ENCODE peak calls at places on chromosomes 13 and 19, in ten cellular contexts. F is fibroblast of lung, M is tibial artery, D is breast epithelium, X is adrenal gland, P is PC-9, G is ovary, T is body of pancreas, Q is AG04450, O is left ventricle myocardium inferior. V is an unnamed sample.

GRCh38 chr13:34867590-34867989 is 74.5 kb upstream of the NBEA start:
- DNase-seq in G (no peak), D (no peak), F (peak; percentile 15), Q (no peak), O (no peak), P (no peak), T (no peak), M (no peak), X (no peak), V (no peak)

GRCh38 chr13:97266328-97266727 is 44.2 kb downstream of the MBNL2 start:
- DNase-seq in T (no peak), M (no peak), D (no peak), Q (no peak), P (no peak), O (no peak), F (no peak), G (no peak), X (no peak), V (no peak)

GRCh38 chr19:3142292-3142670 is 6.4 kb downstream of the GNA15 start:
- DNase-seq in Q (peak; percentile 42), X (peak; percentile 82), G (no peak), T (peak; percentile 35), P (no peak), O (no peak), D (no peak), M (peak; percentile 44), F (peak; percentile 77), V (no peak)

GRCh38 chr19:7391218-7391670 is 42.5 kb downstream of the ARHGEF18 start:
- DNase-seq in F (peak; percentile 38), X (no peak), Q (no peak), O (no peak), P (peak; percentile 74), M (no peak), D (no peak), T (no peak), G (no peak), V (no peak)

GRCh38 chr13:32947886-32948285 is 68.3 kb upstream of the KL start:
- DNase-seq in P (no peak), Q (no peak), D (no peak), M (no peak), G (no peak), F (no peak), O (no peak), T (peak; percentile 32), X (no peak), V (peak; percentile 57)

GRCh38 chr13:51697855-51698254 is 106.1 kb downstream of the DHRS12 start:
- DNase-seq in F (peak; percentile 51), M (no peak), O (no peak), P (no peak), Q (no peak), X (no peak), T (no peak), D (no peak), G (no peak), V (no peak)

GRCh38 chr19:33806434-33806881 is 9.8 kb downstream of the KCTD15 start:
- DNase-seq in O (no peak), F (no peak), T (no peak), D (no peak), X (no peak), G (no peak), Q (no peak), P (no peak), M (no peak), V (no peak)

GRCh38 chr13:30923423-30923822 is 9.0 kb upstream of the TEX26 start:
- DNase-seq in Q (no peak), G (no peak), F (no peak), P (no peak), X (no peak), T (no peak), D (no peak), M (no peak), O (no peak), V (no peak)

GRCh38 chr19:377801-378581 is 31.0 kb downstream of the C2CD4C start:
- DNase-seq in T (no peak), P (no peak), M (no peak), F (no peak), G (no peak), O (no peak), D (no peak), X (no peak), Q (no peak), V (no peak)

GRCh38 chr13:112112534-112113276 is 45.8 kb downstream of the SOX1 start:
- DNase-seq in X (no peak), T (no peak), G (no peak), M (no peak), D (no peak), P (no peak), O (no peak), F (no peak), Q (no peak), V (no peak)

GRCh38 chr13:34719060-34719875 is 222.8 kb upstream of the NBEA start:
- DNase-seq in D (no peak), M (no peak), P (no peak), Q (no peak), G (no peak), F (no peak), X (no peak), O (no peak), T (no peak), V (no peak)

GRCh38 chr13:95564091-95564490 is 11.6 kb downstream of the CLDN10 start:
- DNase-seq in M (no peak), F (peak; percentile 17), Q (no peak), O (no peak), P (no peak), G (no peak), T (no peak), D (no peak), X (no peak), V (no peak)

DNA sequence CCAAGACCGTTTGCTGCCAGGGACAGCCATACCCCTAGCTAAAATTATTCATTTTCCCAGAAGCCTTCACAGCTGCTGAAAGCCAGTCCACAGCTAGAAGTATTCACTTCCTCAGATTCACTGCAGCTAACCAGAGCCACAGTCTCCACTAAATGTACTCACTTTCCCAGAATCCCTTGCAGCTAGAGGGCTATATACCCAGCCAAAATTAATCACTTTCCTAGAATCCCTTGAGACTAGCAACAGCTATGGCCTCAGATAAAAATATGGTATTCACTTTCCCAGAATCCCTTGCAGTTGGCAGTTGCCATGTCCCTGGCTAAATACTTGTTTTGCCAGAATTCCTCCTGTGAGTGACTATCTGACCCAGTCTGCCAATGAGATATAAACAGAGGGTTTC is 13.8 kb upstream of the MEIS3 start:
- DNase-seq in G (no peak), D (no peak), O (no peak), Q (no peak), P (no peak), X (no peak), F (no peak), T (no peak), M (no peak), V (no peak)
- H3K27me3 ChIP-seq in G (no peaks in the 10 kb centered on the region), D (peaks cover 3% of the 10 kb centered on the region), O (peaks cover 98% of the 10 kb centered on the region), Q (peaks cover 4% of the 10 kb centered on the region), P (peaks cover 14% of the 10 kb centered on the region), X (peaks cover 52% of the 10 kb centered on the region), F (peaks cover 2% of the 10 kb centered on the region), T (peaks cover 10% of the 10 kb centered on the region), M (no peaks in the 10 kb centered on the region), V (no peaks in the 10 kb centered on the region)

DNA sequence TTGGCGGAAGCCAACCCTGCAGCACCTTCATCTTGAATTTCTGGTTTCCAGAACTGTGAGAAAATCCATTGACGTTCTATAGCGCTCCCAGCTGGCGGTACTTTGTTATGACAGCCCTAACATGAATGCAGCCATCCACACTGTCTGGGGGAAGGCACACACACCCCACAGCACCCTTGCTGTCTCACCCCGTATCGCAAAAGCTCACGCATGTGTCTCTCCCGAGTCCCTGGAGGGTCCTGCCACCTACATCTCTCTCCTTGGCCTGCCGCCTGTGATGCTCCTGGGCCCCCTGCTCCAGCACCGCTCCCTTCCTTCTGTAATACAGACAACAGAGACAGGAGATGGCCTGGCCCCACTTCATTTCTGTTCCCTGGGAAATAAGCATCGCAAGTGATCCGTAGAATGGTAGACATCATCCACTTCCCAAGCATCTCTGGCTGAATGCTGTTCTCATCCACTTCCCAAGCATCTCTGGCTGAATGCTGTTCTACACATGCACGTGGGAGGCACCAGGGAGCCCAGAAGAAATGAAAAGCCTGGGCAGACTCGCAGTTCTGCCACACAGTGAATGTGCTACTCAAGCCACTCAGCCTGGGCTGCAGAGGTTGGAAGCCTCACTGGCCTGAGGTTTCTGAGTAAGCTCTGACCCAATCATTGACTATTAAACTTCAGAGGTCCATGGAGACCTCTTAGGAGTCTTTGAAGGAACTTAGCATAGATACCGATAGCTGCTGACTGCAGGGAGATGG is 29.6 kb downstream of the EPN1 start:
- DNase-seq in P (no peak), X (no peak), F (no peak), D (no peak), O (no peak), G (no peak), T (no peak), Q (no peak), M (no peak), V (no peak)
- TF ChIP-seq CTCF in P (no peak), X (peak; percentile 17), F (no peak), D (no peak), O (no peak), G (no peak), T (peak; percentile 5), Q (no peak), M (no peak), V (peak; percentile 21)

GRCh38 chr19:45135176-45135575 is 25.6 kb downstream of the NKPD1 start:
- DNase-seq in P (no peak), Q (no peak), T (no peak), X (no peak), O (no peak), D (no peak), G (no peak), F (no peak), M (no peak), V (no peak)

GRCh38 chr19:45130888-45131615 is 29.7 kb downstream of the NKPD1 start:
- DNase-seq in T (no peak), M (no peak), F (no peak), X (peak; percentile 68), D (no peak), P (peak; percentile 64), Q (no peak), G (no peak), O (no peak), V (peak; percentile 67)

GRCh38 chr19:45130236-45130635 is 30.5 kb downstream of the NKPD1 start:
- DNase-seq in T (no peak), G (no peak), O (no peak), D (no peak), P (no peak), F (no peak), Q (no peak), M (no peak), X (no peak), V (no peak)

GRCh38 chr19:45136507-45137178 is 24.1 kb downstream of the NKPD1 start:
- DNase-seq in T (no peak), F (no peak), M (no peak), X (no peak), D (no peak), O (no peak), G (no peak), Q (no peak), P (no peak), V (peak; percentile 8)

GRCh38 chr19:45133661-45134060 is 27.1 kb downstream of the NKPD1 start:
- DNase-seq in F (no peak), D (no peak), Q (no peak), M (no peak), P (no peak), G (no peak), T (no peak), X (no peak), O (no peak), V (no peak)
- H3K9me3 ChIP-seq in F (no peaks in the 10 kb centered on the region), D (no peaks in the 10 kb centered on the region), Q (no peaks in the 10 kb centered on the region), M (no peaks in the 10 kb centered on the region), P (no peaks in the 10 kb centered on the region), G (no peaks in the 10 kb centered on the region), T (no peaks in the 10 kb centered on the region), X (no peaks in the 10 kb centered on the region), O (no peaks in the 10 kb centered on the region), V (no peaks in the 10 kb centered on the region)

GRCh38 chr13:83996415-83996814 is 114.1 kb upstream of the SLITRK1 start:
- DNase-seq in D (no peak), T (no peak), F (no peak), Q (no peak), O (no peak), G (no peak), M (no peak), P (no peak), X (no peak), V (no peak)
- H3K27me3 ChIP-seq in D (no peaks in the 10 kb centered on the region), T (no peaks in the 10 kb centered on the region), F (no peaks in the 10 kb centered on the region), Q (no peaks in the 10 kb centered on the region), O (no peaks in the 10 kb centered on the region), G (no peaks in the 10 kb centered on the region), M (no peaks in the 10 kb centered on the region), P (no peaks in the 10 kb centered on the region), X (no peaks in the 10 kb centered on the region), V (no peaks in the 10 kb centered on the region)